ENCODE peak calls at places on chromosomes 11 and 22, in five cellular contexts. X is activated CD8-positive, alpha-beta memory T cell treated with anti-CD3 and anti-CD28 coated beads, Interleukin-2, amount 50 U/mL, for 48 hours; Q is BJ; E is activated naive CD4-positive, alpha-beta T cell; O is fibroblast of pulmonary artery. H is an unnamed sample.

GRCh38 chr11:125080531-125080911 is 17.4 kb downstream of the SLC37A2 start:
- DNase-seq in Q (no peak), E (no peak), O (no peak), X (no peak), H (no peak)

GRCh38 chr11:33942954-33943353 is 51.1 kb upstream of the LMO2 start:
- DNase-seq in X (no peak), O (peak; percentile 78), E (no peak), Q (peak; percentile 12), H (peak; percentile 90)

GRCh38 chr22:36659762-36660509 is 43.6 kb downstream of the CACNG2 start:
- DNase-seq in E (no peak), O (peak; percentile 88), Q (peak; percentile 46), X (peak; percentile 80), H (peak; percentile 82)

GRCh38 chr11:126150256-126150655 is 61.2 kb downstream of the RPUSD4 start:
- DNase-seq in O (no peak), X (no peak), Q (no peak), E (no peak), H (no peak)

GRCh38 chr11:115333106-115333505 is 171.1 kb downstream of the CADM1 start:
- DNase-seq in X (no peak), Q (no peak), E (no peak), O (no peak), H (no peak)

GRCh38 chr22:35580351-35581022 is 36.6 kb downstream of the MB start:
- DNase-seq in E (no peak), X (no peak), O (no peak), Q (no peak), H (no peak)

GRCh38 chr22:37454857-37455686 is 27.8 kb upstream of the ELFN2 start:
- DNase-seq in O (peak; percentile 90), E (no peak), Q (peak; percentile 31), X (no peak), H (peak; percentile 84)

GRCh38 chr11:64266339-64266738 is 15.0 kb downstream of the PLCB3 start:
- DNase-seq in E (no peak), Q (no peak), X (no peak), O (peak; percentile 20), H (peak; percentile 45)

GRCh38 chr11:1655168-1656060 is 25.8 kb downstream of the KRTAP5-5 start:
- DNase-seq in Q (no peak), E (no peak), X (no peak), O (no peak), H (no peak)

GRCh38 chr11:30017467-30017895 is 651 bp upstream of the KCNA4 start:
- DNase-seq in X (no peak), Q (no peak), O (no peak), E (no peak), H (no peak)

GRCh38 chr22:38449776-38450175 is 5.2 kb downstream of the KCNJ4 start:
- DNase-seq in Q (no peak), E (no peak), O (no peak), X (no peak), H (no peak)

GRCh38 chr11:59523541-59523940 is 12.2 kb downstream of the OR4D9 start:
- DNase-seq in X (no peak), E (no peak), O (no peak), Q (no peak), H (no peak)

GRCh38 chr11:783581-784015 is 6.3 kb downstream of the CEND1 start:
- DNase-seq in E (no peak), Q (no peak), X (no peak), O (peak; percentile 83), H (peak; percentile 62)

GRCh38 chr11:58965246-58965985 is 26.1 kb downstream of the GLYATL1 start:
- DNase-seq in O (no peak), Q (peak; percentile 43), E (no peak), X (no peak), H (no peak)

GRCh38 chr22:37284126-37284806 is 2.0 kb downstream of the CYTH4 start:
- DNase-seq in X (no peak), Q (no peak), O (no peak), E (no peak), H (no peak)

H was measured in brain microvascular endothelial cell.